ENCODE peak calls at places on chromosomes 2 and 18, in four cellular contexts. P is left ventricle myocardium inferior, L is glutamatergic neuron, I is WTC11. W is an unnamed sample.

GRCh38 chr2:46167924-46168323 is 129.3 kb upstream of the EPAS1 start:
- DNase-seq in P (no peak), L (no peak), I (no peak), W (no peak)

GRCh38 chr2:28713582-28714292 is 37.9 kb upstream of the PPP1CB start:
- DNase-seq in P (no peak), L (no peak), I (no peak), W (no peak)

GRCh38 chr2:215622836-215623235 is 187.0 kb upstream of the FN1 start:
- DNase-seq in P (no peak), L (no peak), I (no peak), W (no peak)

GRCh38 chr2:222290371-222290690 is 8.5 kb downstream of the PAX3 start:
- DNase-seq in P (no peak), L (no peak), I (no peak), W (no peak)

GRCh38 chr2:127392133-127392827 is 4.5 kb upstream of the MAP3K2 start:
- DNase-seq in P (no peak), L (no peak), I (no peak), W (no peak)

GRCh38 chr18:23850215-23850614 is 161.0 kb downstream of the LAMA3 start:
- DNase-seq in P (no peak), L (no peak), I (no peak), W (no peak)

GRCh38 chr2:88831071-88831791 is 139.8 kb downstream of the RPIA start:
- DNase-seq in P (no peak), L (no peak), I (no peak), W (no peak)

GRCh38 chr2:74534411-74534810 is 4.7 kb downstream of the HTRA2 start:
- DNase-seq in P (no peak), L (no peak), I (no peak), W (no peak)

GRCh38 chr18:47050468-47050867 is 15.0 kb upstream of the ELOA2 start:
- DNase-seq in P (no peak), L (no peak), I (no peak), W (no peak)

GRCh38 chr2:178858896-178859628 is 51.8 kb upstream of the TTN start:
- DNase-seq in P (no peak), L (no peak), I (no peak), W (no peak)

GRCh38 chr2:240869109-240869955 is 708 bp downstream of the AGXT start:
- DNase-seq in P (no peak), L (no peak), I (no peak), W (no peak)

GRCh38 chr18:750456-750855 is 38.0 kb upstream of the ENOSF1 start:
- DNase-seq in P (no peak), L (no peak), I (no peak), W (no peak)

GRCh38 chr2:163213699-163214098 is 375.1 kb upstream of the KCNH7 start:
- DNase-seq in P (no peak), L (no peak), I (no peak), W (no peak)

GRCh38 chr2:144694456-144694855 is 174.5 kb upstream of the ZEB2 start:
- DNase-seq in P (no peak), L (no peak), I (no peak), W (no peak)

GRCh38 chr2:73163522-73164367 is 38.6 kb upstream of the NOTO start:
- DNase-seq in P (peak; percentile 50), L (peak; percentile 79), I (peak; percentile 86), W (peak; percentile 41)

GRCh38 chr2:189802396-189802912 is 18.2 kb downstream of the PMS1 start:
- DNase-seq in P (no peak), L (no peak), I (no peak), W (no peak)

GRCh38 chr2:8086796-8087479 is 594.9 kb upstream of the ID2 start:
- DNase-seq in P (no peak), L (no peak), I (no peak), W (no peak)

GRCh38 chr2:176188969-176189665 is 649 bp downstream of the HOXD1 start:
- DNase-seq in P (no peak), L (peak; percentile 27), I (peak; percentile 59), W (no peak)

GRCh38 chr18:12849548-12849947 is 34.5 kb downstream of the PTPN2 start:
- DNase-seq in P (no peak), L (no peak), I (no peak), W (no peak)

GRCh38 chr2:40401896-40402295 is 50.0 kb downstream of the SLC8A1 start:
- DNase-seq in P (no peak), L (no peak), I (no peak), W (no peak)

GRCh38 chr2:7952046-7952445 is 729.8 kb upstream of the ID2 start:
- DNase-seq in P (no peak), L (no peak), I (no peak), W (no peak)

GRCh38 chr2:4962419-4962818 is 729.8 kb upstream of the SOX11 start:
- DNase-seq in P (no peak), L (no peak), I (no peak), W (no peak)

GRCh38 chr18:43588838-43589237 is 311.5 kb upstream of the SYT4 start:
- DNase-seq in P (no peak), L (no peak), I (no peak), W (no peak)

GRCh38 chr2:230642966-230643365 is 69.7 kb upstream of the CAB39 start:
- DNase-seq in P (no peak), L (no peak), I (no peak), W (no peak)

GRCh38 chr2:118388771-118389170 is 300.5 kb downstream of the INSIG2 start:
- DNase-seq in P (no peak), L (no peak), I (no peak), W (no peak)

GRCh38 chr2:9737053-9737875 is 106.0 kb upstream of the TAF1B start:
- DNase-seq in P (no peak), L (no peak), I (no peak), W (no peak)

GRCh38 chr2:38377501-38378258 is 607 bp upstream of the ATL2 start:
- DNase-seq in P (no peak), L (no peak), I (no peak), W (no peak)

GRCh38 chr2:197707316-197708213 is 2.4 kb downstream of the MARS2 start:
- DNase-seq in P (no peak), L (no peak), I (no peak), W (no peak)

GRCh38 chr2:69450735-69451416 is 13.6 kb upstream of the NFU1 start:
- DNase-seq in P (no peak), L (no peak), I (no peak), W (no peak)

GRCh38 chr2:136207030-136207623 is 89.2 kb upstream of the CXCR4 start:
- DNase-seq in P (peak; percentile 18), L (no peak), I (no peak), W (no peak)

GRCh38 chr2:229339613-229340012 is 68.5 kb upstream of the PID1 start:
- DNase-seq in P (no peak), L (no peak), I (no peak), W (no peak)

GRCh38 chr2:138689705-138690104 is 90.5 kb downstream of the NXPH2 start:
- DNase-seq in P (no peak), L (no peak), I (no peak), W (no peak)

GRCh38 chr2:182015334-182016109 is 29.9 kb downstream of the PPP1R1C start:
- DNase-seq in P (no peak), L (no peak), I (no peak), W (no peak)

DNA sequence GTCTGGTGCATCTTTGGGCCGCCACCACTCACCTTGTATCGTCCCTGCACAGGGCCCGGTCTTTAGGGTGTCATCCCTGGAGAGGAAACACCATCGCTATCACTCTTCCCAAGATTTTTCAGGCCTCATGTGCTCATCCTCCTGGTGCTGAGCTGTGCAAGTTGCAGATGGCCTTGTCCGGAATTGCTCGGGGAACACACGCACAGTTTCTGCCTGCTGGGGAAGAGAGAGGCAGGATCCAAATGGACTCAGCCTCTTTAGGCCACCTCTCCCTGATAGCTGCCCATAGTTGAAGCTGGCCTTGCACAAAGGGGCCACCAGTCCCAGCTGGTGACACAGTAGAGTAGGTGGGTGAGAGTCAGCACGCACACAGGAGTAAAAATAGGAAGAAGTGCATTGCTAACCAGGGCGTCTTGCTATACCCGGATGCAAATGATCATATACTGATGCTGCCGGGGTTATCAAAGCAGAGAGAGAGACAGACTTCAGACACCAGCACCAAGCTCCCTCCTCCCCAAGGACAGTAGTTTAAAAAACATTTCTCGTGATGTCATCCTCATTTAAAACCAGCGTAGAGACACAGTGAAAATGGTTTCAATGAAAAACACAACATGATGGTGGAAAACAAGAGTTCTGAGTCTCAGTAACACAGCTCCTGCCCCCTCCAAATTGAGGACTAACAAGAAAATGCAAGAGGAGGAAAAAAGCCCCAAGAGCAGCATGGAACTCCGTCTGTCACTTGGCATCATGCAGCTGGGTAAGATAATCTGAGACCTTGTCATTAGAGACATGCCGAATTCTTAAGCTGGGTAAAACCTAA is 147.5 kb upstream of the NCK2 start:
- DNase-seq in P (no peak), L (no peak), I (no peak), W (no peak)
- TF ChIP-seq CTCF in P (no peak), L (no peak), I (no peak), W (no peak)

GRCh38 chr2:152433289-152433688 is 98.3 kb downstream of the FMNL2 start:
- DNase-seq in P (no peak), L (no peak), I (no peak), W (no peak)
- TF ChIP-seq CTCF in P (no peak), L (no peak), I (no peak), W (no peak)

DNA sequence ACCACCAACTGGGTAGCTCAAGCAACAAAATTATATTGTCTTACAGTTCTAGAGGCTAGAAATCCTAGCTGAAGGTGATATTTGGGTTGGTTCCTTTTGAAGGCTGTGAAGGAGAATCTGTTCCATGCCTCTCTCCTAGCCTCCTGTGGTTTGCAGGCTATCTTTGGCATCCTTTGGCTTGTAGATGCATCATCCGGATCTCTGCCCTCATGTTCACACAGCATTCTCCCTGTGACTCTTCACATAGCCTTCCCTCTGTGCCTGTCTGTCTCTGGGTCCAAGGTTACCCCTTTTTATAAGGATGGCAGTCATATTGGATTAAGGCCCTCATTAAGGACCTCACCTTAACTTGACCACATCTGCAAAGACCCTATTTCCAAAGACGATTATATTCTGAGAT is 78.6 kb upstream of the MAP3K20 start:
- DNase-seq in P (no peak), L (no peak), I (no peak), W (no peak)
- TF ChIP-seq CTCF in P (no peak), L (no peak), I (no peak), W (no peak)

DNA sequence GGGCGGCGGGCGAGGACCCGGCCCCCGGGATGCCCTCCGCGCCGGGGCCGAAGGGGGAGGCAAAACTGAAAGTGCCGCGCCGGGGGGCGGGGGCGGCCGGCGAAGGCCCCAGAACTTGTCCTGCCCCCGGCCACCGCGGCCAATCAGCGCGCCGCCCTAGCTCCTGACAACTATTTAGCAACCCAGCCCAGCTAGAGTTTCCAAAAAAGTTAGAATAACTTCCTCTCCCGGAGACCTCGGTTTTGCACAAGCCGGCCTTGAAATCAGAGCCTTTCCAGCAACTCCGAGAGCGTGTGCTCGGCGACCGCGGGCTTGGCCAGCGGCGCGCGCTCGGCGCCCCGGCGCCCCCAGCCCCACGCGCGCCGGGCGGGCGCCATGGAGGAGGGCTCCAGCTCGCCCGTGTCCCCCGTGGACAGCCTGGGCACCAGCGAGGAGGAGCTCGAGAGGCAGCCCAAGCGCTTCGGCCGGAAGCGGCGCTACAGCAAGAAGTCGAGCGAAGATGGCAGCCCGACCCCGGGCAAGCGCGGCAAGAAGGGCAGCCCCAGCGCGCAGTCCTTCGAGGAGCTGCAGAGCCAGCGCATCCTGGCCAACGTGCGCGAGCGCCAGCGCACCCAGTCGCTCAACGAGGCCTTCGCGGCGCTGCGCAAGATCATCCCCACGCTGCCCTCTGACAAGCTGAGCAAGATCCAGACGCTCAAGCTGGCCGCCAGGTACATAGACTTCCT is at the start of gene TWIST2:
- DNase-seq in P (peak; percentile 80), L (peak; percentile 60), I (peak; percentile 66), W (no peak)
- TF ChIP-seq CTCF in P (no peak), L (no peak), I (no peak), W (no peak)

W was measured in mesothelial cell of epicardium.